ENCODE peak calls at places on chromosomes 7 and 10, in seven cellular contexts. E is choroid plexus epithelial cell, H is midbrain, G is hepatic stellate cell, O is M059J, J is iris pigment epithelial cell, Z is GM10248. L is an unnamed sample.

GRCh38 chr10:80498833-80499671 is 38.6 kb upstream of the SH2D4B start:
- DNase-seq in E (peak), H (peak), G (peak), O (peak), J (peak), Z (no peak), L (peak)

GRCh38 chr10:101941871-101942270 is 98.3 kb upstream of the KCNIP2 start:
- DNase-seq in E (peak), H (no peak), G (peak), O (peak), J (peak), Z (no peak), L (no peak)

GRCh38 chr7:84248267-84248666 is 53.7 kb upstream of the SEMA3A start:
- DNase-seq in E (peak), H (no peak), G (no peak), O (peak), J (peak), Z (no peak), L (no peak)

GRCh38 chr10:105068497-105068896 is 427.4 kb downstream of the SORCS3 start:
- DNase-seq in E (no peak), H (no peak), G (no peak), O (peak), J (peak), Z (no peak), L (no peak)

GRCh38 chr7:130956417-130957139 is 222.6 kb upstream of the KLF14 start:
- DNase-seq in E (no peak), H (no peak), G (no peak), O (peak), J (no peak), Z (no peak), L (no peak)

GRCh38 chr7:2750054-2750453 is 62.1 kb downstream of the AMZ1 start:
- DNase-seq in E (peak), H (no peak), G (no peak), O (no peak), J (no peak), Z (no peak), L (no peak)

GRCh38 chr7:372546-372938 is 82.6 kb downstream of the FOXL3 start:
- DNase-seq in E (no peak), H (no peak), G (no peak), O (no peak), J (no peak), Z (no peak), L (no peak)

GRCh38 chr7:128900237-128900636 is 10.3 kb downstream of the KCP start:
- DNase-seq in E (no peak), H (no peak), G (no peak), O (no peak), J (no peak), Z (no peak), L (no peak)

GRCh38 chr10:63208981-63209380 is 75.9 kb downstream of the NRBF2 start:
- DNase-seq in E (peak), H (no peak), G (peak), O (peak), J (peak), Z (no peak), L (peak)

GRCh38 chr7:22400150-22400814 is 43.3 kb upstream of the RAPGEF5 start:
- DNase-seq in E (no peak), H (no peak), G (no peak), O (no peak), J (no peak), Z (no peak), L (no peak)

GRCh38 chr10:17335065-17335464 is 107.0 kb downstream of the VIM start:
- DNase-seq in E (peak), H (no peak), G (peak), O (peak), J (peak), Z (no peak), L (no peak)

GRCh38 chr7:115010436-115010810 is 88.5 kb downstream of the MDFIC start:
- DNase-seq in E (no peak), H (no peak), G (no peak), O (no peak), J (no peak), Z (no peak), L (no peak)

GRCh38 chr10:11160982-11161554 is 143.4 kb downstream of the CELF2 start:
- DNase-seq in E (no peak), H (no peak), G (no peak), O (no peak), J (no peak), Z (no peak), L (no peak)

GRCh38 chr10:49176310-49177268 is 11.6 kb downstream of the TMEM273 start:
- DNase-seq in E (no peak), H (no peak), G (no peak), O (no peak), J (no peak), Z (no peak), L (no peak)

GRCh38 chr10:24814568-24815313 is 91.1 kb upstream of the ARHGAP21 start:
- DNase-seq in E (peak), H (no peak), G (no peak), O (peak), J (peak), Z (no peak), L (no peak)

GRCh38 chr10:43118631-43119415 is 19.4 kb upstream of the CSGALNACT2 start:
- DNase-seq in E (no peak), H (no peak), G (no peak), O (no peak), J (no peak), Z (no peak), L (no peak)

GRCh38 chr10:70518695-70519094 is 40.1 kb downstream of the PALD1 start:
- DNase-seq in E (peak), H (no peak), G (peak), O (peak), J (peak), Z (no peak), L (no peak)

GRCh38 chr10:115606081-115606480 is 512.9 kb downstream of the ATRNL1 start:
- DNase-seq in E (peak), H (no peak), G (no peak), O (no peak), J (peak), Z (no peak), L (no peak)

GRCh38 chr10:123808286-123808685 is 83.3 kb downstream of the CPXM2 start:
- DNase-seq in E (no peak), H (no peak), G (no peak), O (no peak), J (no peak), Z (no peak), L (no peak)

GRCh38 chr10:8280946-8281345 is 226.5 kb downstream of the GATA3 start:
- DNase-seq in E (no peak), H (no peak), G (no peak), O (no peak), J (no peak), Z (no peak), L (no peak)

GRCh38 chr7:73830872-73831655 is at the start of gene CLDN4:
- DNase-seq in E (no peak), H (no peak), G (no peak), O (no peak), J (no peak), Z (no peak), L (no peak)

GRCh38 chr7:132089356-132089755 is 486.9 kb downstream of the PLXNA4 start:
- DNase-seq in E (no peak), H (no peak), G (no peak), O (no peak), J (no peak), Z (no peak), L (no peak)

GRCh38 chr10:97977673-97978072 is 52.7 kb downstream of the CRTAC1 start:
- DNase-seq in E (no peak), H (peak), G (no peak), O (no peak), J (no peak), Z (no peak), L (no peak)